ENCODE peak calls at places on chromosomes 1 and 21, in ten cellular contexts. I is Karpas-422; N is CD8-positive, alpha-beta T cell; Q is esophagus muscularis mucosa; V is ovary; H is sigmoid colon; B is tibial artery; E is spleen; Z is IMR-90; U is CD8-positive, alpha-beta memory T cell. A is an unnamed sample. For H3K27me3, H3K4me1 and H3K9me3, the result is how much of the 10 kb centered on the place peaks cover.

GRCh38 chr1:9129391-9130041 is 614 bp upstream of the GPR157 start:
- DNase-seq in H (peak), N (peak), Q (peak), I (peak), U (peak), E (peak), Z (no peak), B (peak), V (peak), A (peak)

GRCh38 chr1:47659141-47659540 is 221.3 kb downstream of the FOXD2 start:
- DNase-seq in Q (no peak), E (peak), U (no peak), H (peak), Z (no peak), V (no peak), I (no peak), N (no peak), B (peak), A (no peak)

GRCh38 chr21:41605178-41605933 is 97.4 kb upstream of the TMPRSS2 start:
- DNase-seq in E (no peak), B (no peak), I (no peak), N (no peak), V (no peak), H (peak), Z (no peak), Q (no peak), U (no peak), A (no peak)

GRCh38 chr1:40595623-40596022 is 64.2 kb downstream of the ZNF684 start:
- DNase-seq in Z (no peak), V (no peak), H (no peak), N (no peak), E (no peak), I (peak), Q (no peak), U (no peak), B (no peak), A (no peak)

GRCh38 chr1:157785241-157785640 is 8.3 kb upstream of the FCRL2 start:
- DNase-seq in N (no peak), Q (no peak), E (no peak), Z (no peak), H (no peak), B (no peak), V (no peak), I (peak), U (no peak), A (no peak)

GRCh38 chr1:89260575-89261275 is 11.9 kb downstream of the GBP5 start:
- DNase-seq in N (no peak), V (no peak), I (no peak), H (no peak), B (no peak), Q (no peak), Z (no peak), U (no peak), E (no peak), A (no peak)

GRCh38 chr1:58909914-58910681 is 126.3 kb upstream of the JUN start:
- DNase-seq in H (no peak), V (no peak), U (no peak), B (no peak), I (no peak), E (no peak), N (no peak), Z (no peak), Q (peak), A (no peak)

GRCh38 chr21:44911384-44912157 is 9.1 kb downstream of the ITGB2 start:
- DNase-seq in U (peak), E (peak), I (peak), Q (no peak), N (peak), H (peak), Z (no peak), V (no peak), B (peak), A (peak)

GRCh38 chr1:69081671-69082070 is 486.1 kb upstream of the LRRC7 start:
- DNase-seq in V (no peak), I (no peak), Q (no peak), E (no peak), H (no peak), U (no peak), B (no peak), Z (no peak), N (no peak), A (no peak)

GRCh38 chr1:46393510-46393909 is 607 bp upstream of the FAAH start:
- DNase-seq in V (no peak), N (no peak), Z (no peak), B (no peak), E (no peak), H (peak), U (no peak), Q (no peak), I (no peak), A (no peak)

GRCh38 chr1:100710881-100711660 is 8.5 kb upstream of the VCAM1 start:
- DNase-seq in I (no peak), Q (no peak), H (no peak), B (no peak), Z (peak), V (no peak), N (no peak), E (no peak), U (no peak), A (no peak)

GRCh38 chr1:110581637-110582036 is 24.5 kb downstream of the KCNA2 start:
- DNase-seq in I (no peak), Z (no peak), U (no peak), Q (no peak), H (no peak), V (no peak), E (no peak), B (no peak), N (no peak), A (no peak)

GRCh38 chr1:228185641-228185965 is 20.0 kb downstream of the IBA57 start:
- DNase-seq in Q (no peak), B (peak), H (no peak), N (peak), I (no peak), E (peak), V (no peak), U (no peak), Z (no peak), A (no peak)

GRCh38 chr1:15173863-15174614 is 20.5 kb downstream of the TMEM51 start:
- DNase-seq in U (no peak), V (no peak), H (no peak), Z (no peak), E (no peak), Q (no peak), B (no peak), I (no peak), N (no peak), A (no peak)

GRCh38 chr1:77900687-77901293 is 12.4 kb downstream of the NEXN start:
- DNase-seq in H (no peak), N (no peak), I (peak), B (no peak), Q (no peak), Z (peak), E (no peak), V (peak), U (no peak), A (no peak)

GRCh38 chr1:232594768-232595698 is 34.9 kb downstream of the SIPA1L2 start:
- DNase-seq in H (no peak), E (no peak), N (no peak), B (no peak), Z (no peak), I (no peak), Q (peak), U (no peak), V (no peak), A (no peak)

GRCh38 chr1:163604391-163604790 is 282.6 kb downstream of the NUF2 start:
- DNase-seq in H (no peak), B (no peak), E (no peak), Z (no peak), V (no peak), I (no peak), Q (no peak), N (no peak), U (no peak), A (no peak)

GRCh38 chr21:26846036-26846931 is 1.1 kb upstream of the ADAMTS1 start:
- DNase-seq in U (no peak), I (no peak), Q (no peak), Z (peak), B (peak), V (peak), H (peak), N (no peak), E (peak), A (peak)

GRCh38 chr1:21631944-21632887 is 36.9 kb downstream of the RAP1GAP start:
- DNase-seq in V (no peak), Q (no peak), I (no peak), H (no peak), U (no peak), E (no peak), B (no peak), Z (no peak), N (no peak), A (peak)

GRCh38 chr1:115647000-115647399 is 5.2 kb downstream of the VANGL1 start:
- DNase-seq in V (no peak), Q (no peak), I (no peak), N (no peak), H (no peak), U (no peak), Z (peak), E (no peak), B (no peak), A (no peak)

GRCh38 chr1:227885648-227886502 is 61.9 kb downstream of the WNT9A start:
- DNase-seq in V (peak), Z (peak), N (no peak), Q (peak), B (peak), U (no peak), I (no peak), H (peak), E (peak), A (peak)

GRCh38 chr1:7044471-7044805 is 259.2 kb downstream of the CAMTA1 start:
- DNase-seq in E (no peak), B (no peak), H (no peak), V (no peak), N (no peak), U (no peak), Q (no peak), I (peak), Z (no peak), A (no peak)

GRCh38 chr21:43921979-43922945 is 57.2 kb downstream of the AGPAT3 start:
- DNase-seq in V (no peak), Q (no peak), U (peak), H (no peak), I (peak), Z (peak), E (peak), N (peak), B (no peak), A (peak)

GRCh38 chr1:204218552-204218951 is 4.8 kb upstream of the GOLT1A start:
- DNase-seq in V (no peak), I (no peak), H (no peak), N (no peak), Q (no peak), Z (no peak), E (no peak), U (no peak), B (no peak), A (no peak)

DNA sequence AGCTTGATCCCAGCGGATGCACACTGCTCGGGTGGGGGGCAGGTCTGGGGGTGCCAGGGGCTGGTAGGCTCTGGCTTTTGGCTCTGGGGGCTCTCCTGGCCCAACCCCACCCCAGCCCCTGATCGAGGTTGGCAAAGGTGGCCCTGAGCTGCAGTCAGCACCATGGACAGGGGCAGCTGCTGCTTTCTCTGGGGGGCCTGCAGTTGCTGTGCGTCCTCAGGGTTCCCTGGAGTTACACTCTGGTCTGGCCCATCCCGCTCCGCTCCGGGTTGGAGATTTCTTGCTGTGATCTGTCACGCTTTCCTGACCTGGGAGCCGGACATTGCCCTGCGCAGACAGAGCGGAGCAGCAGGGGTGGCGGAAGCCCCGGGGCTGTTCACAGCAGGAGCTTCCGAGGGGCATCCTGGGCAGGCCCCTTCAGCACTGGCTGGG is 8.0 kb upstream of the PLCH2 start:
- DNase-seq in N (peak), I (peak), Q (no peak), U (peak), H (no peak), V (peak), E (no peak), Z (peak), B (no peak), A (peak)
- H3K27me3 ChIP-seq in N (under half), I (under half), Q (under half), U (under half), H (under half), V (under half), E (half or more), Z (half or more), B (under half), A (under half)

GRCh38 chr1:31756578-31756977 is 7.6 kb downstream of the ADGRB2 start:
- DNase-seq in V (no peak), U (no peak), H (no peak), Z (no peak), I (no peak), B (no peak), E (no peak), Q (no peak), N (no peak), A (peak)

GRCh38 chr1:31755850-31756492 is 8.2 kb downstream of the ADGRB2 start:
- DNase-seq in N (no peak), B (no peak), I (no peak), H (no peak), E (no peak), U (no peak), V (no peak), Q (no peak), Z (no peak), A (peak)

GRCh38 chr1:31757204-31757679 is 6.9 kb downstream of the ADGRB2 start:
- DNase-seq in N (no peak), E (no peak), I (no peak), Q (no peak), H (no peak), B (no peak), Z (no peak), U (no peak), V (no peak), A (no peak)

GRCh38 chr1:31759266-31760023 is 4.7 kb downstream of the ADGRB2 start:
- DNase-seq in U (no peak), E (no peak), N (no peak), H (no peak), Q (no peak), Z (peak), I (no peak), B (no peak), V (no peak), A (peak)

GRCh38 chr1:31757989-31758388 is 6.2 kb downstream of the ADGRB2 start:
- DNase-seq in I (no peak), E (no peak), Q (no peak), H (no peak), V (no peak), N (no peak), U (no peak), B (no peak), Z (no peak), A (no peak)
- H3K4me1 ChIP-seq in I (under half), E (under half), Q (under half), H (under half), V (under half), N (under half), U (under half), B (half or more), Z (under half), A (under half)

GRCh38 chr1:2862441-2863148 is 61.1 kb upstream of the TTC34 start:
- DNase-seq in I (no peak), U (no peak), V (no peak), Z (no peak), Q (no peak), N (no peak), H (no peak), E (no peak), B (no peak), A (no peak)
- H3K9me3 ChIP-seq in I (under half), U (under half), V (under half), Z (half or more), Q (under half), N (under half), H (under half), E (under half), B (under half), A (under half)

GRCh38 chr1:200039849-200040479 is 12.5 kb downstream of the NR5A2 start:
- DNase-seq in E (no peak), Q (no peak), I (no peak), Z (no peak), V (no peak), N (no peak), B (no peak), U (no peak), H (no peak), A (no peak)
- H3K27me3 ChIP-seq in E (half or more), Q (under half), I (under half), Z (half or more), V (under half), N (half or more), B (under half), U (half or more), H (half or more), A (under half)

GRCh38 chr1:212669102-212669501 is 30.5 kb downstream of the BATF3 start:
- DNase-seq in N (no peak), H (no peak), E (no peak), U (no peak), V (no peak), Q (no peak), Z (peak), B (no peak), I (peak), A (no peak)
- H3K4me1 ChIP-seq in N (under half), H (under half), E (under half), U (under half), V (under half), Q (under half), Z (under half), B (under half), I (under half), A (under half)

DNA sequence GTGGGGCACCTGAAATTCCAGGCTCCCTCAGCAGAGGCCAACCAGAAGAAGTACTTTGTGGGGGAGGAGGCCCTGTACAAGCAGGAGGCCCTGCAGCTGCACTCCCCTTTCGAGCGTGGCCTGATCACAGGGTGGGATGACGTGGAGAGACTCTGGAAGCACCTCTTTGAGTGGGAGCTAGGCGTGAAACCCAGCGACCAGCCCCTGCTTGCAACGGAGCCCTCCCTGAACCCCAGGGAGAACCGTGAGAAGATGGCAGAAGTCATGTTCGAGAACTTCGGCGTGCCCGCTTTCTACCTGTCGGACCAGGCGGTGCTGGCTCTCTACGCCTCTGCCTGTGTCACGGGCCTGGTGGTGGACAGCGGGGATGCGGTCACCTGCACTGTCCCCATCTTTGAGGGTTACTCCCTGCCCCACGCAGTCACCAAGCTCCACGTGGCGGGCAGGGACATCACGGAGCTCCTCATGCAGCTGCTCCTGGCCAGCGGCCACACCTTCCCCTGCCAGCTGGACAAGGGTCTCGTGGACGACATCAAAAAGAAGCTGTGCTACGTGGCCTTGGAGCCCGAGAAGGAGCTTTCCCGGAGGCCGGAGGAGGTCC is 634 bp downstream of the ACTRT2 start:
- DNase-seq in I (no peak), N (no peak), B (peak), H (peak), Z (no peak), E (peak), Q (no peak), U (no peak), V (no peak), A (peak)
- H3K9me3 ChIP-seq in I (under half), N (under half), B (under half), H (under half), Z (half or more), E (under half), Q (under half), U (under half), V (under half), A (under half)

DNA sequence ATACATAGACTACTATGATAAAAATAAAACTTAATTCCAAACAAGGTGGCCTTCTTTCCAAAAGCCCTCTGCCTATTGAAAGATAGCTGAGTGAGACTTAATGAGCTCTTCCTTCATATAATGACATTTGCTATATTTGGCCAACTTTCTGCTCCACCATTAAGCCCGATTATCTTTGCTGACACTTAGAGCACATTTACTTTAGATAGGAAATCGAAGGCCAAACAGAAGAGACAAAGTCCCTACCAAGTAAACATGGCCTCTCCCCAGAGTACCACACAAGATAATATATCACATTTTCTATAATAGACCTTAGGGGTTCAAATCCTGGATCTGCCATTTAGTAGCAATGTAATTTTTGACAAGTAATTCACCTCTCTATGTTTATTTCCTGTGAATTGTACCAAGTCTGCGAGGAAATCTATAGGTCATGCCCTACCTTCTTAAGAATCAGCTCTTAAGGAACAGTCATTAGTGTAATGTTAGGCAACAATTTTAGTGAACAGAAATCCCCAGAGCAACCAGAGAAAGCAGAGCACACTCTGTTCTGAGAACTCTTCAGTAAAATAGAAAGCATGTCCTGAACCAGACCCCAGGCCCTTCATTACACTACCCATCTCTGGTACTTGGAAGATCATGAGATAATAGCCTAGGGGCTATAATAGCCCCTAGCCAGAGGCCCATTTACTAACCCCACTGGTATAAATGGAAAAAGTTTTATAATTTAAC is 17.3 kb upstream of the COA6 start:
- DNase-seq in E (no peak), B (no peak), H (no peak), V (no peak), N (no peak), I (no peak), Q (no peak), Z (no peak), U (no peak), A (no peak)
- H3K27me3 ChIP-seq in E (under half), B (under half), H (under half), V (under half), N (under half), I (under half), Q (under half), Z (under half), U (under half), A (under half)

GRCh38 chr1:207021139-207021861 is 11.3 kb downstream of the C1orf116 start:
- DNase-seq in Z (peak), B (no peak), U (no peak), H (no peak), V (no peak), E (no peak), Q (peak), I (no peak), N (no peak), A (no peak)
- H3K4me1 ChIP-seq in Z (under half), B (under half), U (under half), H (under half), V (under half), E (under half), Q (under half), I (under half), N (under half), A (under half)